ENCODE peak calls at places on chromosome 5, in eight cellular contexts. One of them, this sample, is unnamed.

GRCh38 chr5:80139573-80139972 is 104.4 kb downstream of the THBS4 start:
- DNase-seq in heart left ventricle: no peak
- DNase-seq in GM12878: no peak
- DNase-seq in IMR-90: no peak
- DNase-seq in neuronal stem cell: no peak
- DNase-seq in effector memory CD4-positive, alpha-beta T cell: no peak
- DNase-seq in neural progenitor cell: no peak
- DNase-seq in endodermal cell: no peak
- DNase-seq in this sample: peak; percentile 26

GRCh38 chr5:33530183-33530962 is 89.6 kb downstream of the TARS1 start:
- DNase-seq in neuronal stem cell: no peak
- DNase-seq in neural progenitor cell: peak; percentile 18
- DNase-seq in effector memory CD4-positive, alpha-beta T cell: no peak
- DNase-seq in endodermal cell: peak; percentile 66
- DNase-seq in GM12878: no peak
- DNase-seq in heart left ventricle: no peak
- DNase-seq in IMR-90: no peak
- DNase-seq in this sample: no peak

GRCh38 chr5:114726126-114726525 is 364.3 kb downstream of the KCNN2 start:
- DNase-seq in heart left ventricle: no peak
- DNase-seq in neuronal stem cell: no peak
- DNase-seq in neural progenitor cell: no peak
- DNase-seq in endodermal cell: no peak
- DNase-seq in effector memory CD4-positive, alpha-beta T cell: no peak
- DNase-seq in IMR-90: no peak
- DNase-seq in GM12878: no peak
- DNase-seq in this sample: no peak

GRCh38 chr5:167982-168660 is 23.2 kb upstream of the LRRC14B start:
- DNase-seq in heart left ventricle: no peak
- DNase-seq in IMR-90: peak; percentile 99
- DNase-seq in effector memory CD4-positive, alpha-beta T cell: no peak
- DNase-seq in GM12878: no peak
- DNase-seq in endodermal cell: no peak
- DNase-seq in neuronal stem cell: no peak
- DNase-seq in neural progenitor cell: no peak
- DNase-seq in this sample: no peak

GRCh38 chr5:15013654-15014463 is 142.3 kb upstream of the ANKH start:
- DNase-seq in neuronal stem cell: peak; percentile 36
- DNase-seq in effector memory CD4-positive, alpha-beta T cell: no peak
- DNase-seq in IMR-90: peak; percentile 80
- DNase-seq in heart left ventricle: no peak
- DNase-seq in GM12878: no peak
- DNase-seq in neural progenitor cell: peak; percentile 69
- DNase-seq in endodermal cell: no peak
- DNase-seq in this sample: peak; percentile 74

GRCh38 chr5:35066260-35066795 is 18.6 kb upstream of the AGXT2 start:
- DNase-seq in heart left ventricle: no peak
- DNase-seq in effector memory CD4-positive, alpha-beta T cell: no peak
- DNase-seq in neural progenitor cell: no peak
- DNase-seq in endodermal cell: no peak
- DNase-seq in IMR-90: no peak
- DNase-seq in neuronal stem cell: no peak
- DNase-seq in GM12878: no peak
- DNase-seq in this sample: no peak

GRCh38 chr5:168174376-168174775 is 117.1 kb upstream of the WWC1 start:
- DNase-seq in heart left ventricle: no peak
- DNase-seq in endodermal cell: no peak
- DNase-seq in IMR-90: no peak
- DNase-seq in GM12878: peak; percentile 13
- DNase-seq in neural progenitor cell: no peak
- DNase-seq in effector memory CD4-positive, alpha-beta T cell: no peak
- DNase-seq in neuronal stem cell: no peak
- DNase-seq in this sample: no peak

GRCh38 chr5:38650540-38651275 is 94.3 kb upstream of the LIFR start:
- DNase-seq in endodermal cell: peak; percentile 62
- DNase-seq in effector memory CD4-positive, alpha-beta T cell: no peak
- DNase-seq in heart left ventricle: no peak
- DNase-seq in neural progenitor cell: no peak
- DNase-seq in GM12878: no peak
- DNase-seq in IMR-90: peak; percentile 20
- DNase-seq in neuronal stem cell: no peak
- DNase-seq in this sample: no peak

GRCh38 chr5:67998709-67999251 is 216.8 kb upstream of the PIK3R1 start:
- DNase-seq in IMR-90: peak; percentile 38
- DNase-seq in heart left ventricle: peak; percentile 63
- DNase-seq in neural progenitor cell: no peak
- DNase-seq in neuronal stem cell: no peak
- DNase-seq in effector memory CD4-positive, alpha-beta T cell: no peak
- DNase-seq in endodermal cell: no peak
- DNase-seq in GM12878: no peak
- DNase-seq in this sample: no peak

GRCh38 chr5:37045703-37046102 is 169.1 kb downstream of the NIPBL start:
- DNase-seq in neuronal stem cell: no peak
- DNase-seq in IMR-90: no peak
- DNase-seq in heart left ventricle: no peak
- DNase-seq in effector memory CD4-positive, alpha-beta T cell: no peak
- DNase-seq in GM12878: no peak
- DNase-seq in neural progenitor cell: no peak
- DNase-seq in endodermal cell: no peak
- DNase-seq in this sample: no peak

GRCh38 chr5:118628672-118629354 is 359.5 kb downstream of the DTWD2 start:
- DNase-seq in heart left ventricle: no peak
- DNase-seq in neuronal stem cell: peak; percentile 1
- DNase-seq in GM12878: no peak
- DNase-seq in endodermal cell: peak; percentile 67
- DNase-seq in IMR-90: no peak
- DNase-seq in neural progenitor cell: peak; percentile 53
- DNase-seq in effector memory CD4-positive, alpha-beta T cell: no peak
- DNase-seq in this sample: no peak

GRCh38 chr5:53178830-53179229 is 69.3 kb upstream of the MOCS2 start:
- DNase-seq in heart left ventricle: no peak
- DNase-seq in effector memory CD4-positive, alpha-beta T cell: no peak
- DNase-seq in endodermal cell: no peak
- DNase-seq in neural progenitor cell: no peak
- DNase-seq in IMR-90: no peak
- DNase-seq in neuronal stem cell: no peak
- DNase-seq in GM12878: no peak
- DNase-seq in this sample: no peak

GRCh38 chr5:174503461-174504265 is 220.7 kb upstream of the MSX2 start:
- DNase-seq in GM12878: no peak
- DNase-seq in endodermal cell: no peak
- DNase-seq in neural progenitor cell: no peak
- DNase-seq in effector memory CD4-positive, alpha-beta T cell: no peak
- DNase-seq in heart left ventricle: no peak
- DNase-seq in neuronal stem cell: no peak
- DNase-seq in IMR-90: peak; percentile 84
- DNase-seq in this sample: no peak

GRCh38 chr5:148033138-148033537 is 30.6 kb upstream of the SPINK5 start:
- DNase-seq in GM12878: no peak
- DNase-seq in neuronal stem cell: no peak
- DNase-seq in endodermal cell: no peak
- DNase-seq in IMR-90: no peak
- DNase-seq in heart left ventricle: no peak
- DNase-seq in neural progenitor cell: no peak
- DNase-seq in effector memory CD4-positive, alpha-beta T cell: no peak
- DNase-seq in this sample: no peak

GRCh38 chr5:93578813-93579560 is 2.0 kb downstream of the NR2F1-AS1 start:
- DNase-seq in IMR-90: peak; percentile 72
- DNase-seq in GM12878: no peak
- DNase-seq in neuronal stem cell: no peak
- DNase-seq in heart left ventricle: peak; percentile 33
- DNase-seq in endodermal cell: no peak
- DNase-seq in effector memory CD4-positive, alpha-beta T cell: no peak
- DNase-seq in neural progenitor cell: peak; percentile 54
- DNase-seq in this sample: no peak

GRCh38 chr5:171681061-171681460 is 104.6 kb upstream of the SMIM23 start:
- DNase-seq in neuronal stem cell: no peak
- DNase-seq in endodermal cell: no peak
- DNase-seq in heart left ventricle: no peak
- DNase-seq in neural progenitor cell: no peak
- DNase-seq in GM12878: no peak
- DNase-seq in effector memory CD4-positive, alpha-beta T cell: no peak
- DNase-seq in IMR-90: no peak
- DNase-seq in this sample: no peak

GRCh38 chr5:16679863-16680262 is 63.1 kb upstream of the RETREG1 start:
- DNase-seq in heart left ventricle: no peak
- DNase-seq in IMR-90: no peak
- DNase-seq in neural progenitor cell: peak; percentile 35
- DNase-seq in neuronal stem cell: no peak
- DNase-seq in GM12878: no peak
- DNase-seq in effector memory CD4-positive, alpha-beta T cell: no peak
- DNase-seq in endodermal cell: peak; percentile 81
- DNase-seq in this sample: peak; percentile 42

GRCh38 chr5:10233505-10233904 is 16.2 kb downstream of the ATPSCKMT start:
- DNase-seq in IMR-90: peak; percentile 97
- DNase-seq in GM12878: no peak
- DNase-seq in effector memory CD4-positive, alpha-beta T cell: no peak
- DNase-seq in neuronal stem cell: peak; percentile 5
- DNase-seq in heart left ventricle: no peak
- DNase-seq in endodermal cell: peak; percentile 76
- DNase-seq in neural progenitor cell: peak; percentile 51
- DNase-seq in this sample: peak; percentile 68

GRCh38 chr5:308672-309271 is 12.7 kb upstream of the AHRR start:
- DNase-seq in endodermal cell: no peak
- DNase-seq in IMR-90: peak; percentile 19
- DNase-seq in GM12878: no peak
- DNase-seq in effector memory CD4-positive, alpha-beta T cell: no peak
- DNase-seq in heart left ventricle: peak; percentile 47
- DNase-seq in neural progenitor cell: peak; percentile 26
- DNase-seq in neuronal stem cell: no peak
- DNase-seq in this sample: no peak

GRCh38 chr5:4547547-4547946 is 592.6 kb upstream of the ADAMTS16 start:
- DNase-seq in heart left ventricle: no peak
- DNase-seq in endodermal cell: no peak
- DNase-seq in IMR-90: no peak
- DNase-seq in neural progenitor cell: no peak
- DNase-seq in GM12878: no peak
- DNase-seq in neuronal stem cell: no peak
- DNase-seq in effector memory CD4-positive, alpha-beta T cell: no peak
- DNase-seq in this sample: no peak

GRCh38 chr5:50744761-50745160 is 78.3 kb downstream of the PARP8 start:
- DNase-seq in neural progenitor cell: no peak
- DNase-seq in effector memory CD4-positive, alpha-beta T cell: no peak
- DNase-seq in neuronal stem cell: no peak
- DNase-seq in IMR-90: peak; percentile 74
- DNase-seq in endodermal cell: no peak
- DNase-seq in heart left ventricle: no peak
- DNase-seq in GM12878: peak; percentile 27
- DNase-seq in this sample: no peak

DNA sequence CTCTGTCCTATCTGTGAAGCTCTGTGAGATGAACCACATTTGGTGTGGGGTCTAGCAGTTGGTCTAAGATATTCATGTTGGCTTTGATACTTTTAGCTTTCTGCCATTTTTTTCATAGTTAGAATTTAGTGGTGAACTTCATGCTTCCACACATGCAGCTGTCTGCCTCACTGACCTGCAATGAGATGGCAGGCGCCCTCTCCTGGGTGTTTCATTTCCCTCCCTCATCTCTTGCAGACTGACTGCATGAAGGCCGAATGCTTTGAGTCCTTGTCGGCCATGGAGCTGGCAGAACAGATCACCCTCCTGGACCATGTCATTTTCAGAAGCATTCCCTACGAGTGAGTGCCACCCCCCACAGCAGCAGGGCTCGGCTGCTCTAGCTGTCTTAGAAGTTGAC is 26.1 kb upstream of the CKMT2 start:
- DNase-seq in neuronal stem cell: no peak
- DNase-seq in IMR-90: peak; percentile 22
- DNase-seq in heart left ventricle: no peak
- DNase-seq in effector memory CD4-positive, alpha-beta T cell: no peak
- DNase-seq in endodermal cell: peak; percentile 81
- DNase-seq in GM12878: no peak
- DNase-seq in neural progenitor cell: peak; percentile 35
- DNase-seq in this sample: no peak
- H3K4me3 ChIP-seq in neuronal stem cell: no peak overlapping the region
- H3K4me3 ChIP-seq in IMR-90: no peak overlapping the region
- H3K4me3 ChIP-seq in heart left ventricle: no peak overlapping the region
- H3K4me3 ChIP-seq in effector memory CD4-positive, alpha-beta T cell: no peak overlapping the region
- H3K4me3 ChIP-seq in endodermal cell: no peak overlapping the region
- H3K4me3 ChIP-seq in GM12878: no peak overlapping the region
- H3K4me3 ChIP-seq in neural progenitor cell: no peak overlapping the region
- H3K4me3 ChIP-seq in this sample: no peak overlapping the region

GRCh38 chr5:141487131-141487530 is 1.8 kb upstream of the PCDHGC5 start:
- DNase-seq in endodermal cell: no peak
- DNase-seq in GM12878: no peak
- DNase-seq in neuronal stem cell: no peak
- DNase-seq in IMR-90: no peak
- DNase-seq in neural progenitor cell: no peak
- DNase-seq in heart left ventricle: no peak
- DNase-seq in effector memory CD4-positive, alpha-beta T cell: no peak
- DNase-seq in this sample: no peak
- H3K9me3 ChIP-seq in endodermal cell: no peaks in the 10 kb centered on the region
- H3K9me3 ChIP-seq in GM12878: no peaks in the 10 kb centered on the region
- H3K9me3 ChIP-seq in neuronal stem cell: peaks cover 15% of the 10 kb centered on the region
- H3K9me3 ChIP-seq in IMR-90: no peaks in the 10 kb centered on the region
- H3K9me3 ChIP-seq in neural progenitor cell: no peaks in the 10 kb centered on the region
- H3K9me3 ChIP-seq in heart left ventricle: no peaks in the 10 kb centered on the region
- H3K9me3 ChIP-seq in effector memory CD4-positive, alpha-beta T cell: no peaks in the 10 kb centered on the region
- H3K9me3 ChIP-seq in this sample: no peaks in the 10 kb centered on the region

GRCh38 chr5:133198511-133198910 is 146.7 kb downstream of the HSPA4 start:
- DNase-seq in neuronal stem cell: no peak
- DNase-seq in IMR-90: no peak
- DNase-seq in heart left ventricle: no peak
- DNase-seq in effector memory CD4-positive, alpha-beta T cell: no peak
- DNase-seq in endodermal cell: no peak
- DNase-seq in neural progenitor cell: no peak
- DNase-seq in GM12878: no peak
- DNase-seq in this sample: no peak

GRCh38 chr5:133192716-133193115 is 140.9 kb downstream of the HSPA4 start:
- DNase-seq in endodermal cell: peak; percentile 35
- DNase-seq in neural progenitor cell: no peak
- DNase-seq in neuronal stem cell: no peak
- DNase-seq in GM12878: no peak
- DNase-seq in effector memory CD4-positive, alpha-beta T cell: no peak
- DNase-seq in heart left ventricle: no peak
- DNase-seq in IMR-90: no peak
- DNase-seq in this sample: no peak

GRCh38 chr5:133196441-133197085 is 144.8 kb downstream of the HSPA4 start:
- DNase-seq in effector memory CD4-positive, alpha-beta T cell: no peak
- DNase-seq in endodermal cell: peak; percentile 74
- DNase-seq in IMR-90: no peak
- DNase-seq in GM12878: no peak
- DNase-seq in neural progenitor cell: no peak
- DNase-seq in neuronal stem cell: no peak
- DNase-seq in heart left ventricle: no peak
- DNase-seq in this sample: no peak

GRCh38 chr5:133193794-133194193 is 142.0 kb downstream of the HSPA4 start:
- DNase-seq in neuronal stem cell: no peak
- DNase-seq in effector memory CD4-positive, alpha-beta T cell: no peak
- DNase-seq in neural progenitor cell: no peak
- DNase-seq in endodermal cell: peak; percentile 76
- DNase-seq in GM12878: no peak
- DNase-seq in IMR-90: no peak
- DNase-seq in heart left ventricle: no peak
- DNase-seq in this sample: no peak

GRCh38 chr5:133195250-133195649 is 143.4 kb downstream of the HSPA4 start:
- DNase-seq in endodermal cell: peak; percentile 44
- DNase-seq in GM12878: no peak
- DNase-seq in neuronal stem cell: no peak
- DNase-seq in heart left ventricle: no peak
- DNase-seq in effector memory CD4-positive, alpha-beta T cell: no peak
- DNase-seq in neural progenitor cell: no peak
- DNase-seq in IMR-90: no peak
- DNase-seq in this sample: no peak
- H3K4me3 ChIP-seq in endodermal cell: no peak overlapping the region
- H3K4me3 ChIP-seq in GM12878: no peak overlapping the region
- H3K4me3 ChIP-seq in neuronal stem cell: no peak overlapping the region
- H3K4me3 ChIP-seq in heart left ventricle: no peak overlapping the region
- H3K4me3 ChIP-seq in effector memory CD4-positive, alpha-beta T cell: no peak overlapping the region
- H3K4me3 ChIP-seq in neural progenitor cell: no peak overlapping the region
- H3K4me3 ChIP-seq in IMR-90: no peak overlapping the region
- H3K4me3 ChIP-seq in this sample: no peak overlapping the region

GRCh38 chr5:13629218-13629617 is 315.3 kb downstream of the DNAH5 start:
- DNase-seq in effector memory CD4-positive, alpha-beta T cell: no peak
- DNase-seq in heart left ventricle: no peak
- DNase-seq in neural progenitor cell: no peak
- DNase-seq in IMR-90: no peak
- DNase-seq in GM12878: no peak
- DNase-seq in neuronal stem cell: no peak
- DNase-seq in endodermal cell: no peak
- DNase-seq in this sample: no peak
- H3K9me3 ChIP-seq in effector memory CD4-positive, alpha-beta T cell: no peaks in the 10 kb centered on the region
- H3K9me3 ChIP-seq in heart left ventricle: no peaks in the 10 kb centered on the region
- H3K9me3 ChIP-seq in neural progenitor cell: no peaks in the 10 kb centered on the region
- H3K9me3 ChIP-seq in IMR-90: no peaks in the 10 kb centered on the region
- H3K9me3 ChIP-seq in GM12878: no peaks in the 10 kb centered on the region
- H3K9me3 ChIP-seq in neuronal stem cell: no peaks in the 10 kb centered on the region
- H3K9me3 ChIP-seq in endodermal cell: no peaks in the 10 kb centered on the region
- H3K9me3 ChIP-seq in this sample: no peaks in the 10 kb centered on the region